ENCODE peak calls at places on chromosome 17, in four cellular contexts. S, A, V and T are unnamed samples.

GRCh38 chr17:34760931-34761500 is 181.6 kb downstream of the TMEM132E start:
- DNase-seq in S (no peak), A (no peak), V (no peak), T (no peak)

GRCh38 chr17:7888184-7888920 is at the start of gene CHD3:
- DNase-seq in V (peak), A (no peak), S (peak), T (no peak)

GRCh38 chr17:19718613-19719364 is 2.4 kb upstream of the SLC47A2 start:
- DNase-seq in S (no peak), V (no peak), A (no peak), T (no peak)

GRCh38 chr17:31394544-31394943 is 3.1 kb downstream of the RAB11FIP4 start:
- DNase-seq in A (peak), V (no peak), S (peak), T (peak)

GRCh38 chr17:73089918-73090317 is 2.6 kb downstream of the SLC39A11 start:
- DNase-seq in A (no peak), V (no peak), S (no peak), T (no peak)

GRCh38 chr17:20207295-20207985 is 198.3 kb downstream of the SPECC1 start:
- DNase-seq in V (no peak), A (no peak), S (no peak), T (no peak)

GRCh38 chr17:41421116-41421515 is 3.3 kb downstream of the KRT37 start:
- DNase-seq in A (no peak), V (no peak), S (no peak), T (no peak)

GRCh38 chr17:72388765-72389473 is 268.1 kb downstream of the SOX9 start:
- DNase-seq in V (no peak), S (no peak), A (no peak), T (no peak)

GRCh38 chr17:39676198-39676819 is 8.1 kb downstream of the PNMT start:
- DNase-seq in V (no peak), A (no peak), S (peak), T (no peak)

GRCh38 chr17:49575524-49576120 is at the start of gene NXPH3:
- DNase-seq in S (peak), V (peak), A (no peak), T (no peak)
- TF ChIP-seq CTCF in S (peak), V (no peak), A (peak), T (peak)

GRCh38 chr17:10357768-10358167 is 15.0 kb downstream of the MYH13 start:
- DNase-seq in V (peak), S (no peak), A (no peak), T (no peak)
- TF ChIP-seq CTCF in V (peak), S (no peak), A (peak), T (peak)

GRCh38 chr17:75752405-75753192 is 12.4 kb downstream of the GALK1 start:
- DNase-seq in A (no peak), S (peak), V (peak), T (no peak)

GRCh38 chr17:75753193-75753513 is 11.8 kb downstream of the GALK1 start:
- DNase-seq in A (no peak), V (no peak), S (peak), T (no peak)

GRCh38 chr17:75754378-75755204 is 10.4 kb downstream of the GALK1 start:
- DNase-seq in V (peak), A (no peak), S (peak), T (no peak)

GRCh38 chr17:75755205-75755901 is 9.6 kb downstream of the GALK1 start:
- DNase-seq in A (no peak), S (no peak), V (peak), T (no peak)

GRCh38 chr17:75753514-75754377 is 11.2 kb downstream of the GALK1 start:
- DNase-seq in S (peak), A (no peak), V (peak), T (no peak)
- TF ChIP-seq CTCF in S (no peak), A (peak), V (peak), T (peak)

GRCh38 chr17:33684714-33685113 is 391.6 kb upstream of the ASIC2 start:
- DNase-seq in A (no peak), S (no peak), V (no peak), T (no peak)

GRCh38 chr17:33688771-33689170 is 395.7 kb upstream of the ASIC2 start:
- DNase-seq in A (no peak), V (no peak), S (no peak), T (no peak)

GRCh38 chr17:33686171-33686570 is 393.1 kb upstream of the ASIC2 start:
- DNase-seq in A (no peak), V (no peak), S (no peak), T (no peak)

GRCh38 chr17:33687831-33688230 is 394.7 kb upstream of the ASIC2 start:
- DNase-seq in V (no peak), A (no peak), S (no peak), T (no peak)

DNA sequence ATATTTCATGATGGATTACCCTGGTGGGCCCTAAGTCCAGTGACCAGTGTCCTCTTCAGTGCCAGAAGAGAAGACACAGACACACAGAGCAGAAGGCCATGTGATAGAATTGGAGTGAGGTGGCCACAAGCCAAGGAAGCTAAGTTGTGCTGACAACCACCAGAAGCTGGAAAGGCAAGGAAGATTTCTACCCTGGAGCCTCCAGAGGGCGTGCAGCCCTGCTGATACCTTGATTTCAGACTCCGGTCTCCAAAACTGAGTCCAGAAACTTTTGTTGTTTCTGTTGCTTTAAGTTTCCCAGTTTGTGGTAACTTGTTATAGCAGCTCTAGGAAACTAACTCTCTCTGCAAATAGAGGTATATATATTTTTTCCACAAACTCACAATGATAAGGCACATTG is 396.6 kb upstream of the ASIC2 start:
- DNase-seq in V (no peak), A (no peak), S (no peak), T (no peak)
- TF ChIP-seq CTCF in V (no peak), A (no peak), S (no peak), T (no peak)

GRCh38 chr17:17401271-17401781 is 75.5 kb upstream of the MED9 start:
- DNase-seq in A (no peak), V (no peak), S (no peak), T (no peak)
- TF ChIP-seq CTCF in A (no peak), V (no peak), S (no peak), T (no peak)

GRCh38 chr17:4333041-4333440 is 33.4 kb downstream of the UBE2G1 start:
- DNase-seq in A (no peak), V (no peak), S (no peak), T (no peak)
- TF ChIP-seq CTCF in A (no peak), V (no peak), S (no peak), T (no peak)

GRCh38 chr17:22337467-22337866 is 645.1 kb downstream of the KCNJ18 start:
- DNase-seq in A (no peak), V (no peak), S (no peak), T (no peak)
- TF ChIP-seq CTCF in A (no peak), V (no peak), S (no peak), T (no peak)

GRCh38 chr17:50697076-50697475 is 10.6 kb downstream of the ANKRD40 start:
- DNase-seq in S (no peak), A (no peak), V (no peak), T (no peak)
- TF ChIP-seq CTCF in S (no peak), A (no peak), V (no peak), T (no peak)